ENCODE peak calls at places on chromosomes 2 and 18, in six cellular contexts. V is HCT116, P is endothelial cell of umbilical vein, W is A549, R is stomach, M is cardiac muscle cell. L is an unnamed sample. For H3K9me3, the result is how much of the 10 kb centered on the place peaks cover.

GRCh38 chr2:45793998-45794720 is 142.7 kb downstream of the PRKCE start:
- DNase-seq in M (peak), R (no peak), W (no peak), V (no peak), P (peak), L (no peak)

GRCh38 chr2:208807756-208808155 is 401.2 kb downstream of the PTH2R start:
- DNase-seq in R (no peak), M (no peak), W (no peak), P (no peak), V (no peak), L (no peak)

GRCh38 chr2:776517-776916 is 99.3 kb upstream of the TMEM18 start:
- DNase-seq in M (no peak), V (no peak), P (no peak), W (peak), R (no peak), L (no peak)

GRCh38 chr2:36710858-36711520 is 14.5 kb downstream of the VIT start:
- DNase-seq in R (no peak), P (no peak), W (no peak), M (no peak), V (no peak), L (no peak)

GRCh38 chr18:51437280-51438271 is 240.1 kb upstream of the MEX3C start:
- DNase-seq in W (no peak), P (no peak), M (peak), R (no peak), V (no peak), L (no peak)

GRCh38 chr2:56185582-56186046 is 1.8 kb downstream of the CCDC85A start:
- DNase-seq in M (peak), W (peak), R (no peak), V (no peak), P (peak), L (no peak)

GRCh38 chr2:206955253-206955652 is 15.9 kb downstream of the CPO start:
- DNase-seq in M (no peak), W (no peak), P (no peak), V (no peak), R (no peak), L (no peak)

GRCh38 chr2:143801561-143801960 is 672.3 kb downstream of the ARHGAP15 start:
- DNase-seq in P (no peak), V (no peak), W (no peak), R (no peak), M (no peak), L (no peak)

GRCh38 chr18:75212626-75213110 is 2.1 kb downstream of the TSHZ1 start:
- DNase-seq in M (no peak), W (no peak), R (no peak), P (peak), V (no peak), L (no peak)

GRCh38 chr2:145194671-145195070 is 674.8 kb upstream of the ZEB2 start:
- DNase-seq in V (no peak), R (no peak), P (no peak), M (no peak), W (no peak), L (no peak)

GRCh38 chr2:174210861-174211260 is 37.5 kb downstream of the OLA1 start:
- DNase-seq in V (no peak), P (no peak), R (no peak), M (no peak), W (no peak), L (no peak)

GRCh38 chr2:145769053-145769716 is 1249.3 kb upstream of the ZEB2 start:
- DNase-seq in M (no peak), W (no peak), V (no peak), R (no peak), P (no peak), L (no peak)

GRCh38 chr2:162086904-162087303 is 12.9 kb upstream of the DPP4 start:
- DNase-seq in M (peak), W (no peak), R (no peak), V (no peak), P (no peak), L (no peak)

GRCh38 chr18:58596265-58596681 is 32.6 kb downstream of the ALPK2 start:
- DNase-seq in M (no peak), W (no peak), R (no peak), P (no peak), V (no peak), L (no peak)

GRCh38 chr2:76008001-76008702 is 297.4 kb upstream of the GCFC2 start:
- DNase-seq in V (no peak), W (no peak), P (no peak), R (peak), M (no peak), L (no peak)

GRCh38 chr2:205734436-205734835 is 52.1 kb downstream of the NRP2 start:
- DNase-seq in M (peak), R (no peak), W (peak), P (peak), V (no peak), L (no peak)

GRCh38 chr18:21004721-21005120 is 106.9 kb downstream of the ROCK1 start:
- DNase-seq in M (peak), R (no peak), W (peak), P (peak), V (no peak), L (no peak)

GRCh38 chr2:9178905-9179571 is 27.6 kb upstream of the ASAP2 start:
- DNase-seq in V (no peak), R (peak), P (peak), M (peak), W (peak), L (no peak)

GRCh38 chr2:878245-878930 is 72.3 kb upstream of the SNTG2 start:
- DNase-seq in V (no peak), P (no peak), W (no peak), R (peak), M (no peak), L (no peak)

GRCh38 chr2:30691948-30692828 is 115.1 kb downstream of the CAPN13 start:
- DNase-seq in W (peak), V (no peak), R (peak), P (no peak), M (peak), L (no peak)

GRCh38 chr2:196176142-196176738 is 4.9 kb upstream of the STK17B start:
- DNase-seq in W (no peak), V (no peak), R (peak), P (no peak), M (no peak), L (peak)

GRCh38 chr2:196172976-196173375 is 1.6 kb upstream of the STK17B start:
- DNase-seq in P (no peak), V (no peak), M (no peak), R (no peak), W (no peak), L (peak)

GRCh38 chr2:196171946-196172345 is 568 bp upstream of the STK17B start:
- DNase-seq in P (peak), W (no peak), M (peak), R (no peak), V (no peak), L (no peak)

GRCh38 chr2:196173505-196173904 is 2.1 kb upstream of the STK17B start:
- DNase-seq in W (no peak), P (no peak), R (no peak), V (no peak), M (no peak), L (no peak)

DNA sequence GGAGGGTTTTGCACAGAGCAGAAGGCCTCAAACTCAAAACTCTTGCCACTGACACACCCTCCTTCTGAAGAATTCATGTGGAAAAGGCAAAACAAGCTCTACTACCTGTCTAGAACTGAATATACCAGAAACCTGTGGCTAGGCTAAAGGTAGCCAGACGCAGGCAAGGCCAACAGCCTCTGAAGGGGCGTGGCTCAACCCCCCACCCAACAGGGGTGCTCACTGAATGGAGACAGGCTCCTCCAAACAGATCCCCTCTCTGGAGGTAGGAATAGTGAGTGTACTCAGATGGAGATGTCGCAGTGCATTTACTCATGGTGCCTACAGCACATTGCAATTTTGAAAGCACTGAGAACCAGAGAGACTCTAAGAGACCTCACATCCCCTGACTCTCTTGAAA is 3.0 kb upstream of the STK17B start:
- DNase-seq in M (no peak), W (no peak), P (no peak), V (no peak), R (no peak), L (peak)
- H3K4me3 ChIP-seq in M (no peak), W (no peak), P (no peak), V (no peak), R (no peak), L (peak)

GRCh38 chr2:229520582-229521221 is 193.7 kb downstream of the DNER start:
- DNase-seq in M (peak), R (no peak), V (no peak), W (no peak), P (no peak), L (no peak)
- H3K27ac ChIP-seq in M (no peak), R (peak), V (no peak), W (no peak), P (no peak), L (no peak)

GRCh38 chr18:78627546-78628315 is 351.9 kb upstream of the SALL3 start:
- DNase-seq in P (no peak), R (no peak), V (no peak), W (no peak), M (no peak), L (no peak)
- H3K9me3 ChIP-seq in P (under half), R (under half), V (under half), W (under half), M (under half), L (under half)

GRCh38 chr18:3453540-3454364 is 3.8 kb downstream of the TGIF1 start:
- DNase-seq in R (peak), V (no peak), W (peak), P (peak), M (peak), L (peak)

GRCh38 chr18:3455938-3456685 is 6.1 kb downstream of the TGIF1 start:
- DNase-seq in M (peak), R (no peak), W (peak), V (no peak), P (no peak), L (no peak)

GRCh38 chr18:3456686-3457069 is 6.7 kb downstream of the TGIF1 start:
- DNase-seq in W (peak), P (no peak), V (no peak), R (no peak), M (no peak), L (no peak)

GRCh38 chr18:3454365-3455089 is 4.6 kb downstream of the TGIF1 start:
- DNase-seq in R (no peak), W (peak), P (peak), M (peak), V (no peak), L (peak)

GRCh38 chr18:3455090-3455640 is 5.2 kb downstream of the TGIF1 start:
- DNase-seq in M (no peak), R (no peak), P (no peak), W (no peak), V (no peak), L (no peak)
- H3K4me3 ChIP-seq in M (peak), R (no peak), P (peak), W (peak), V (no peak), L (peak)

GRCh38 chr2:198012025-198012424 is 207.6 kb downstream of the PLCL1 start:
- DNase-seq in W (no peak), P (no peak), V (no peak), M (no peak), R (no peak), L (no peak)
- H3K27ac ChIP-seq in W (no peak), P (no peak), V (no peak), M (no peak), R (no peak), L (no peak)

GRCh38 chr2:241939541-241939940 is 70.0 kb downstream of the RTP5 start:
- DNase-seq in P (no peak), V (no peak), R (no peak), W (no peak), M (no peak), L (no peak)

GRCh38 chr2:241937297-241937696 is 67.8 kb downstream of the RTP5 start:
- DNase-seq in V (no peak), M (no peak), W (no peak), R (peak), P (no peak), L (no peak)

GRCh38 chr2:241935774-241936173 is 66.2 kb downstream of the RTP5 start:
- DNase-seq in M (no peak), W (no peak), V (no peak), R (peak), P (no peak), L (no peak)

GRCh38 chr2:241935314-241935713 is 65.8 kb downstream of the RTP5 start:
- DNase-seq in W (peak), P (no peak), M (peak), V (peak), R (no peak), L (no peak)

DNA sequence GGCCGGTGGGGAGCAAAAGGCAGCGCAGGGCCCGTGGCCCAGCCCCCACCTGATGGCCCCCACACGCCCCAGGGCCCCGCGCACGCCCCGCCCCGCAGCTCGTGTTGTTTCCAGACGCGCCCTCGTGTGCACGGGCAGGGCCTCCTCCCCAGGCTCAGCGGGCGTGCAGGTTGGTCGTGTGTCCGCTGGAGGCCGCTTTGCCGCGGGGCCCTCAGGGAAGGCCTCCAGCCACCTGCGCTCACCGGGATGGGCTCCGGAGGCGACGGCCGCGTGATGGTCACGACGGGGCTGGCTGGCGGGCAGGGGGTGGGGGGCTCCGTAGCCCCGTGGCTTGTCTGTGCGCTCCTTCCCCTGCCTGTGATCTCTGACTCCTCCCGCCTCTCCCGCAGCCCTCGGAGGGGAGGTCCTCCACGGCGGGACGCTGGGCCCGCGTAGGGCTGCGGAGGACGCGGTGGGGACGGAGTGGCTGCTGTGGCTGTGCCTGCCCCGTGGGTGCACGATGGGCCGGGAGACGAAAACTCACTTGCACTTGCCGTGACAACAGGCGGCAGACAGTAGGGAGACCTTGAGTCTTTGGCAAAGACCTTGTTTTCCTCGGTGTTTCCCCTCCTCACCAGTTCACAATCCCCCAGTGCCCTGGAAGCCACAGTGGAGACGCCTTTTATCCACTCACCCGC is 67.1 kb downstream of the RTP5 start:
- DNase-seq in W (no peak), R (peak), V (no peak), P (no peak), M (no peak), L (no peak)
- H3K9me3 ChIP-seq in W (under half), R (under half), V (under half), P (under half), M (under half), L (under half)